ENCODE peak calls at places on chromosome 2, in six cellular contexts. Q is PC-3; R is G401; O is mesothelial cell of epicardium; J is activated naive CD8-positive, alpha-beta T cell treated with anti-CD3 and anti-CD28 coated beads, Interleukin-2, amount 10 ng/mL, durations not matched to agents 7 days and 5 days; N is lower leg skin. P is an unnamed sample.

GRCh38 chr2:240893363-240893828 is 2.6 kb downstream of the MAB21L4 start:
- DNase-seq in Q (peak), R (no peak), O (peak), J (no peak), N (no peak), P (peak)

GRCh38 chr2:168734199-168734746 is 68.2 kb upstream of the NOSTRIN start:
- DNase-seq in Q (no peak), R (peak), O (no peak), J (no peak), N (no peak), P (no peak)

GRCh38 chr2:95389256-95390119 is 13.0 kb upstream of the FAHD2A start:
- DNase-seq in Q (peak), R (peak), O (peak), J (peak), N (peak), P (peak)

GRCh38 chr2:19146867-19147266 is 211.6 kb downstream of the OSR1 start:
- DNase-seq in Q (no peak), R (no peak), O (no peak), J (no peak), N (no peak), P (no peak)

GRCh38 chr2:57881998-57882884 is 164.4 kb upstream of the VRK2 start:
- DNase-seq in Q (peak), R (no peak), O (no peak), J (no peak), N (no peak), P (no peak)

GRCh38 chr2:239994086-239994485 is 31.1 kb downstream of the NDUFA10 start:
- DNase-seq in Q (no peak), R (peak), O (no peak), J (no peak), N (no peak), P (no peak)

GRCh38 chr2:30177861-30178465 is 31.2 kb downstream of the YPEL5 start:
- DNase-seq in Q (no peak), R (no peak), O (no peak), J (no peak), N (no peak), P (no peak)

GRCh38 chr2:235048549-235048948 is 96.7 kb downstream of the SH3BP4 start:
- DNase-seq in Q (no peak), R (no peak), O (no peak), J (no peak), N (no peak), P (no peak)

GRCh38 chr2:134300585-134300984 is 46.7 kb downstream of the MGAT5 start:
- DNase-seq in Q (no peak), R (no peak), O (no peak), J (no peak), N (no peak), P (no peak)

GRCh38 chr2:151205601-151206000 is 56.1 kb downstream of the RBM43 start:
- DNase-seq in Q (no peak), R (no peak), O (no peak), J (no peak), N (no peak), P (no peak)

GRCh38 chr2:241007880-241008710 is 9.7 kb downstream of the SNED1 start:
- DNase-seq in Q (no peak), R (peak), O (no peak), J (peak), N (peak), P (no peak)

GRCh38 chr2:172862077-172862476 is 126.4 kb downstream of the RAPGEF4 start:
- DNase-seq in Q (no peak), R (no peak), O (no peak), J (no peak), N (no peak), P (no peak)

GRCh38 chr2:3597567-3597966 is 2.7 kb downstream of the COLEC11 start:
- DNase-seq in Q (no peak), R (no peak), O (no peak), J (no peak), N (no peak), P (no peak)

GRCh38 chr2:182866461-182867369 is at the start of gene FRZB:
- DNase-seq in Q (peak), R (peak), O (peak), J (peak), N (peak), P (peak)

GRCh38 chr2:217873371-217873770 is 129.4 kb downstream of the TNS1 start:
- DNase-seq in Q (no peak), R (no peak), O (no peak), J (no peak), N (no peak), P (no peak)